ENCODE peak calls at places on chromosomes 6 and 20, in nine cellular contexts. One of them, this sample, is unnamed.

GRCh38 chr6:125300992-125301434 is 754 bp downstream of the HDDC2 start:
- DNase-seq in fibroblast of the aortic adventitia: peak; percentile 62
- DNase-seq in AG09309: no peak
- DNase-seq in astrocyte of the spinal cord: peak; percentile 59
- DNase-seq in fibroblast of mammary gland: peak; percentile 29
- DNase-seq in stomach: no peak
- DNase-seq in NB4: peak; percentile 56
- DNase-seq in prostate gland: no peak
- DNase-seq in A673: no peak
- DNase-seq in this sample: peak; percentile 33

GRCh38 chr20:17845701-17846475 is 122.7 kb downstream of the SNX5 start:
- DNase-seq in fibroblast of the aortic adventitia: no peak
- DNase-seq in AG09309: no peak
- DNase-seq in astrocyte of the spinal cord: no peak
- DNase-seq in fibroblast of mammary gland: no peak
- DNase-seq in stomach: no peak
- DNase-seq in NB4: peak; percentile 35
- DNase-seq in prostate gland: no peak
- DNase-seq in A673: no peak
- DNase-seq in this sample: no peak

GRCh38 chr6:76495909-76496308 is 423.4 kb upstream of the IMPG1 start:
- DNase-seq in fibroblast of the aortic adventitia: no peak
- DNase-seq in AG09309: no peak
- DNase-seq in astrocyte of the spinal cord: no peak
- DNase-seq in fibroblast of mammary gland: no peak
- DNase-seq in stomach: no peak
- DNase-seq in NB4: no peak
- DNase-seq in prostate gland: no peak
- DNase-seq in A673: no peak
- DNase-seq in this sample: no peak

GRCh38 chr6:104705916-104706442 is 153.7 kb downstream of the HACE1 start:
- DNase-seq in fibroblast of the aortic adventitia: no peak
- DNase-seq in AG09309: no peak
- DNase-seq in astrocyte of the spinal cord: no peak
- DNase-seq in fibroblast of mammary gland: no peak
- DNase-seq in stomach: no peak
- DNase-seq in NB4: no peak
- DNase-seq in prostate gland: no peak
- DNase-seq in A673: no peak
- DNase-seq in this sample: no peak

GRCh38 chr6:44593539-44593944 is 206.0 kb downstream of the CDC5L start:
- DNase-seq in fibroblast of the aortic adventitia: peak; percentile 73
- DNase-seq in AG09309: no peak
- DNase-seq in astrocyte of the spinal cord: peak; percentile 76
- DNase-seq in fibroblast of mammary gland: peak; percentile 75
- DNase-seq in stomach: peak; percentile 29
- DNase-seq in NB4: peak; percentile 81
- DNase-seq in prostate gland: peak; percentile 31
- DNase-seq in A673: peak; percentile 79
- DNase-seq in this sample: peak; percentile 21

GRCh38 chr6:137927777-137928218 is 60.7 kb downstream of the TNFAIP3 start:
- DNase-seq in fibroblast of the aortic adventitia: no peak
- DNase-seq in AG09309: no peak
- DNase-seq in astrocyte of the spinal cord: peak; percentile 29
- DNase-seq in fibroblast of mammary gland: no peak
- DNase-seq in stomach: no peak
- DNase-seq in NB4: peak; percentile 97
- DNase-seq in prostate gland: no peak
- DNase-seq in A673: peak; percentile 15
- DNase-seq in this sample: no peak

GRCh38 chr6:3825851-3826581 is 23.2 kb upstream of the FAM50B start:
- DNase-seq in fibroblast of the aortic adventitia: peak; percentile 100
- DNase-seq in AG09309: peak; percentile 97
- DNase-seq in astrocyte of the spinal cord: peak; percentile 98
- DNase-seq in fibroblast of mammary gland: peak; percentile 96
- DNase-seq in stomach: peak; percentile 92
- DNase-seq in NB4: no peak
- DNase-seq in prostate gland: peak; percentile 94
- DNase-seq in A673: peak; percentile 82
- DNase-seq in this sample: peak; percentile 99

GRCh38 chr6:87473419-87473903 is 687 bp downstream of the SLC35A1 start:
- DNase-seq in fibroblast of the aortic adventitia: peak; percentile 57
- DNase-seq in AG09309: peak; percentile 7
- DNase-seq in astrocyte of the spinal cord: peak; percentile 29
- DNase-seq in fibroblast of mammary gland: peak; percentile 49
- DNase-seq in stomach: peak; percentile 37
- DNase-seq in NB4: peak; percentile 72
- DNase-seq in prostate gland: peak; percentile 55
- DNase-seq in A673: peak; percentile 73
- DNase-seq in this sample: no peak

GRCh38 chr6:162580619-162581018 is 146.9 kb downstream of the PRKN start:
- DNase-seq in fibroblast of the aortic adventitia: no peak
- DNase-seq in AG09309: no peak
- DNase-seq in astrocyte of the spinal cord: no peak
- DNase-seq in fibroblast of mammary gland: no peak
- DNase-seq in stomach: no peak
- DNase-seq in NB4: no peak
- DNase-seq in prostate gland: no peak
- DNase-seq in A673: no peak
- DNase-seq in this sample: no peak

GRCh38 chr6:27297857-27298730 is 14.0 kb downstream of the POM121L2 start:
- DNase-seq in fibroblast of the aortic adventitia: peak; percentile 51
- DNase-seq in AG09309: no peak
- DNase-seq in astrocyte of the spinal cord: peak; percentile 50
- DNase-seq in fibroblast of mammary gland: peak; percentile 75
- DNase-seq in stomach: no peak
- DNase-seq in NB4: peak; percentile 58
- DNase-seq in prostate gland: no peak
- DNase-seq in A673: peak; percentile 82
- DNase-seq in this sample: peak; percentile 70

GRCh38 chr20:36848078-36848660 is 27.8 kb upstream of the TLDC2 start:
- DNase-seq in fibroblast of the aortic adventitia: peak; percentile 90
- DNase-seq in AG09309: no peak
- DNase-seq in astrocyte of the spinal cord: peak; percentile 88
- DNase-seq in fibroblast of mammary gland: peak; percentile 96
- DNase-seq in stomach: no peak
- DNase-seq in NB4: no peak
- DNase-seq in prostate gland: no peak
- DNase-seq in A673: no peak
- DNase-seq in this sample: peak; percentile 94

GRCh38 chr6:64803470-64804166 is 903.4 kb downstream of the EYS start:
- DNase-seq in fibroblast of the aortic adventitia: no peak
- DNase-seq in AG09309: no peak
- DNase-seq in astrocyte of the spinal cord: no peak
- DNase-seq in fibroblast of mammary gland: no peak
- DNase-seq in stomach: no peak
- DNase-seq in NB4: no peak
- DNase-seq in prostate gland: no peak
- DNase-seq in A673: no peak
- DNase-seq in this sample: no peak

GRCh38 chr6:120211955-120212792 is 862.6 kb upstream of the MAN1A1 start:
- DNase-seq in fibroblast of the aortic adventitia: peak; percentile 8
- DNase-seq in AG09309: no peak
- DNase-seq in astrocyte of the spinal cord: peak; percentile 31
- DNase-seq in fibroblast of mammary gland: peak; percentile 71
- DNase-seq in stomach: no peak
- DNase-seq in NB4: peak; percentile 61
- DNase-seq in prostate gland: no peak
- DNase-seq in A673: no peak
- DNase-seq in this sample: no peak

GRCh38 chr6:145087034-145087433 is 648.3 kb downstream of the EPM2A start:
- DNase-seq in fibroblast of the aortic adventitia: no peak
- DNase-seq in AG09309: no peak
- DNase-seq in astrocyte of the spinal cord: peak; percentile 76
- DNase-seq in fibroblast of mammary gland: peak; percentile 31
- DNase-seq in stomach: no peak
- DNase-seq in NB4: no peak
- DNase-seq in prostate gland: no peak
- DNase-seq in A673: no peak
- DNase-seq in this sample: peak; percentile 11

GRCh38 chr6:170314983-170315382 is 8.4 kb downstream of the FAM120B start:
- DNase-seq in fibroblast of the aortic adventitia: no peak
- DNase-seq in AG09309: no peak
- DNase-seq in astrocyte of the spinal cord: no peak
- DNase-seq in fibroblast of mammary gland: no peak
- DNase-seq in stomach: no peak
- DNase-seq in NB4: no peak
- DNase-seq in prostate gland: no peak
- DNase-seq in A673: no peak
- DNase-seq in this sample: no peak

GRCh38 chr6:10591411-10592160 is 70.4 kb downstream of the GCNT2 start:
- DNase-seq in fibroblast of the aortic adventitia: no peak
- DNase-seq in AG09309: no peak
- DNase-seq in astrocyte of the spinal cord: no peak
- DNase-seq in fibroblast of mammary gland: no peak
- DNase-seq in stomach: no peak
- DNase-seq in NB4: no peak
- DNase-seq in prostate gland: no peak
- DNase-seq in A673: no peak
- DNase-seq in this sample: no peak

GRCh38 chr20:8652396-8652795 is 416.5 kb upstream of the PLCB4 start:
- DNase-seq in fibroblast of the aortic adventitia: no peak
- DNase-seq in AG09309: no peak
- DNase-seq in astrocyte of the spinal cord: no peak
- DNase-seq in fibroblast of mammary gland: no peak
- DNase-seq in stomach: no peak
- DNase-seq in NB4: no peak
- DNase-seq in prostate gland: no peak
- DNase-seq in A673: no peak
- DNase-seq in this sample: no peak

DNA sequence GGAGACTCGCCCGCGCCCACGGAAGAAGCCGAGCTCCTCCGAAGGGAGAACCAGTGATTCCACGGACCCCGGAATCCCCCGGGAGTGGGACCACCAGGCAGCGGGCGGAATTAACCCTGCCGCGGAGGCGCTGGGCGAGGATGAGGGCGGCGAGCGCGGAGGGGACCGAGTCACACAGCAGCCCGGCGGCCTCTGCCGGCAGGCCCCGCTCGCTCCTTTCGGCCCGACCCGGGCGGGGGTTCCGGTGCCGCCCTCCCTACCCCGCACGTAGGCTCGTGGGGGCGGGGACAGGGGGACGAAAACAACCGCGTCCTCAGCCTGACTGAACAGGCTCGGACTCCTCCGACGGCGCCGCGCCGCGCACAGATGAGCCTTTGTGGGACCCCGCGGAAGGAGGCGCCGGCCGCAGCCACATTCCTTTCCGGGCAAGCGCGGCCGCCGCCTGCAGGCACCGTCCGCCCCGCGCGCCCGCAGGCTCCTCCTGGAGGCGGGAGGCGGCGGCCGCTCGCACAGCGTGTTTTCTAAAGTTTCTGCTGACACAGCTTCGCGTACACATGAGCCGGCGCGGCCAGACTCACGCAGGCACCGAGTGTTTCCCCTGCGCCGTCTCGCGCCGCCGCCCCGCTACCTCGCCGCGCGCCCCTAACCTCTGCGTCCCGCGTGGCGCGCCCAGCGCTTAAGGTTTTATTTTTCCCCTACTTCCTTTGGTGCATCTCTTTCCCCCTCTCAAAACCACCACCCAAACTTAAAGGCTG is 244.3 kb downstream of the ARID1B start:
- DNase-seq in fibroblast of the aortic adventitia: peak; percentile 86
- DNase-seq in AG09309: peak; percentile 67
- DNase-seq in astrocyte of the spinal cord: peak; percentile 95
- DNase-seq in fibroblast of mammary gland: peak; percentile 85
- DNase-seq in stomach: peak; percentile 90
- DNase-seq in NB4: peak; percentile 95
- DNase-seq in prostate gland: peak; percentile 92
- DNase-seq in A673: peak; percentile 95
- DNase-seq in this sample: peak; percentile 83
- TF ChIP-seq CTCF in fibroblast of the aortic adventitia: peak; percentile 30
- TF ChIP-seq CTCF in AG09309: peak; percentile 24
- TF ChIP-seq CTCF in astrocyte of the spinal cord: peak; percentile 40
- TF ChIP-seq CTCF in fibroblast of mammary gland: no peak
- TF ChIP-seq CTCF in stomach: peak; percentile 61
- TF ChIP-seq CTCF in NB4: no peak
- TF ChIP-seq CTCF in prostate gland: peak; percentile 34
- TF ChIP-seq CTCF in A673: peak; percentile 32
- TF ChIP-seq CTCF in this sample: peak; percentile 74

DNA sequence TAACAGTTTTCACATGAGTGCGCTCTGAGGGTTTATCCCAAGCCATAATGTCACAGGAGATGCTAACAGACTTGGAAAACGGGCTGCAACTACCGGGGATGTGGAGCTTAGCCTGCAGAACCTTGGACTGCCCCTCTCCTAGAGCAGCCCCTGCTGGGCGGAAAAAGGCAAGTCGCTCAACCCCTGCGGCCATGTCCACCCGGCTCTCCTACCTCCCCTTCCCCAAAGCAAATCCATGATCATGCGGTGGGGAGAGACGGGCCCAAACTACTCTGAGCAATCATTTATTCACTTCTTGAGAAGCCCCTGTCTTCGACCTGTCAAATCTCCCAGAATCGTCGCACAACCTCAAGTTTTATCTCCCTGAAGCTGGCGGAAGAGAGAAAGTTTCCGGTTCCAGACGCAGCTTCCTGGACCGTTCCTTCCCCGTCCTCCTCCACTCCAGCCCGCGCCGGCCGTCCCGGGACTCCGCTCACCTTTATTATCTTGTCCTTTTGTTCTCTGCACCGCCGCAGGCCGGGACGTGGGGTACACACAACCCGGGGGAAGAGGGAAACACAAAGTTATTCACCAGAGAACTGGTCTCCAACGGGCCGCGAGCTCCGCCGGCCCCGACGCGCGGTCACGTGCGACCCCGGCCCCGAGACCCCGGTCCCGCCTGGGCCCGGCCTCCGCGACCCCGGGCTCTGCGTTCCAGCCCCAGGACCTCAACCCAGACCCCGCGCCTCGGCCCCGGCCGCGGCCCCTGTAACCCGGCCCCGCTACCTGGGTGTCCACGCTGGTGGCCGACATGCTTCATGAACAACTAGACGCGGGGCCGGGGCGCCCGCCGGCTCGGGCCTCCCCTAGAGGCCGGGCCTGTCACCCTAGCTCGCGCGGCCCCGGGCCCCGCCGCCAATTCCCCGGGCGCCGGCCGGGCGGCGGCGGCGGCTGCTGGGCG is 560 bp downstream of the YTHDF1 start:
- DNase-seq in fibroblast of the aortic adventitia: peak; percentile 53
- DNase-seq in AG09309: no peak
- DNase-seq in astrocyte of the spinal cord: peak; percentile 46
- DNase-seq in fibroblast of mammary gland: peak; percentile 67
- DNase-seq in stomach: no peak
- DNase-seq in NB4: peak; percentile 67
- DNase-seq in prostate gland: no peak
- DNase-seq in A673: peak; percentile 29
- DNase-seq in this sample: peak; percentile 49
- TF ChIP-seq CTCF in fibroblast of the aortic adventitia: peak; percentile 70
- TF ChIP-seq CTCF in AG09309: peak; percentile 69
- TF ChIP-seq CTCF in astrocyte of the spinal cord: peak; percentile 69
- TF ChIP-seq CTCF in fibroblast of mammary gland: peak; percentile 72
- TF ChIP-seq CTCF in stomach: peak; percentile 16
- TF ChIP-seq CTCF in NB4: peak; percentile 58
- TF ChIP-seq CTCF in prostate gland: no peak
- TF ChIP-seq CTCF in A673: peak; percentile 22
- TF ChIP-seq CTCF in this sample: peak; percentile 72

GRCh38 chr6:78308025-78308424 is 559.3 kb upstream of the IRAK1BP1 start:
- DNase-seq in fibroblast of the aortic adventitia: no peak
- DNase-seq in AG09309: no peak
- DNase-seq in astrocyte of the spinal cord: no peak
- DNase-seq in fibroblast of mammary gland: no peak
- DNase-seq in stomach: no peak
- DNase-seq in NB4: peak; percentile 26
- DNase-seq in prostate gland: no peak
- DNase-seq in A673: no peak
- DNase-seq in this sample: no peak
- TF ChIP-seq CTCF in fibroblast of the aortic adventitia: no peak
- TF ChIP-seq CTCF in AG09309: no peak
- TF ChIP-seq CTCF in astrocyte of the spinal cord: no peak
- TF ChIP-seq CTCF in fibroblast of mammary gland: no peak
- TF ChIP-seq CTCF in stomach: no peak
- TF ChIP-seq CTCF in NB4: no peak
- TF ChIP-seq CTCF in prostate gland: no peak
- TF ChIP-seq CTCF in A673: no peak
- TF ChIP-seq CTCF in this sample: peak; percentile 42

GRCh38 chr6:50185006-50185405 is 135.3 kb upstream of the DEFB112 start:
- DNase-seq in fibroblast of the aortic adventitia: no peak
- DNase-seq in AG09309: no peak
- DNase-seq in astrocyte of the spinal cord: no peak
- DNase-seq in fibroblast of mammary gland: peak; percentile 0
- DNase-seq in stomach: no peak
- DNase-seq in NB4: peak; percentile 47
- DNase-seq in prostate gland: no peak
- DNase-seq in A673: peak; percentile 35
- DNase-seq in this sample: no peak
- TF ChIP-seq CTCF in fibroblast of the aortic adventitia: no peak
- TF ChIP-seq CTCF in AG09309: no peak
- TF ChIP-seq CTCF in astrocyte of the spinal cord: no peak
- TF ChIP-seq CTCF in fibroblast of mammary gland: no peak
- TF ChIP-seq CTCF in stomach: no peak
- TF ChIP-seq CTCF in NB4: peak; percentile 56
- TF ChIP-seq CTCF in prostate gland: no peak
- TF ChIP-seq CTCF in A673: peak; percentile 62
- TF ChIP-seq CTCF in this sample: no peak